ENCODE peak calls at places on chromosome X, in six cellular contexts. L is right lobe of liver, H is tibial nerve, Q is IMR-90, U is uterus, W is ovary. I is an unnamed sample.

GRCh38 chrX:108516184-108516583 is 76.5 kb downstream of the COL4A5 start:
- DNase-seq in L (no peak), H (no peak), Q (peak), U (no peak), W (no peak), I (no peak)

GRCh38 chrX:20309796-20310195 is 43.1 kb upstream of the RPS6KA3 start:
- DNase-seq in L (no peak), H (no peak), Q (peak), U (no peak), W (no peak), I (no peak)

GRCh38 chrX:106791495-106791894 is 11.0 kb upstream of the TBC1D8B start:
- DNase-seq in L (no peak), H (no peak), Q (peak), U (no peak), W (no peak), I (no peak)

GRCh38 chrX:71378752-71379151 is 12.6 kb downstream of the TAF1 start:
- DNase-seq in L (no peak), H (no peak), Q (no peak), U (no peak), W (no peak), I (no peak)

GRCh38 chrX:14641681-14642655 is 112.6 kb downstream of the GLRA2 start:
- DNase-seq in L (no peak), H (no peak), Q (no peak), U (no peak), W (no peak), I (no peak)

GRCh38 chrX:18210470-18210869 is 10.2 kb downstream of the BEND2 start:
- DNase-seq in L (no peak), H (no peak), Q (peak), U (no peak), W (no peak), I (no peak)

GRCh38 chrX:38151426-38151825 is 69.2 kb downstream of the SRPX start:
- DNase-seq in L (no peak), H (no peak), Q (peak), U (no peak), W (no peak), I (no peak)

GRCh38 chrX:129534816-129535578 is 5.1 kb upstream of the OCRL start:
- DNase-seq in L (no peak), H (no peak), Q (peak), U (no peak), W (no peak), I (peak)

GRCh38 chrX:47628980-47629379 is 750 bp downstream of the CFP start:
- DNase-seq in L (no peak), H (no peak), Q (no peak), U (no peak), W (no peak), I (no peak)

GRCh38 chrX:24482823-24483410 is 17.8 kb downstream of the PDK3 start:
- DNase-seq in L (no peak), H (no peak), Q (no peak), U (no peak), W (no peak), I (no peak)

GRCh38 chrX:45011131-45011530 is 138.1 kb downstream of the KDM6A start:
- DNase-seq in L (no peak), H (no peak), Q (peak), U (no peak), W (no peak), I (peak)

GRCh38 chrX:70694339-70695122 is 214.0 kb downstream of the TEX11 start:
- DNase-seq in L (no peak), H (no peak), Q (no peak), U (no peak), W (no peak), I (no peak)

GRCh38 chrX:27815209-27815608 is 7.4 kb downstream of the MAGEB10 start:
- DNase-seq in L (no peak), H (no peak), Q (peak), U (no peak), W (no peak), I (no peak)

GRCh38 chrX:48890296-48890925 is 7.2 kb downstream of the TIMM17B start:
- DNase-seq in L (no peak), H (no peak), Q (no peak), U (no peak), W (no peak), I (no peak)

GRCh38 chrX:11386001-11386523 is 92.8 kb downstream of the AMELX start:
- DNase-seq in L (no peak), H (no peak), Q (peak), U (peak), W (peak), I (no peak)

GRCh38 chrX:96982159-96982558 is 98.5 kb downstream of the RPA4 start:
- DNase-seq in L (no peak), H (no peak), Q (no peak), U (no peak), W (no peak), I (no peak)

GRCh38 chrX:116111934-116112595 is 58.5 kb upstream of the AGTR2 start:
- DNase-seq in L (no peak), H (no peak), Q (no peak), U (no peak), W (no peak), I (no peak)

GRCh38 chrX:86002076-86002896 is 45.1 kb downstream of the CHM start:
- DNase-seq in L (no peak), H (no peak), Q (peak), U (no peak), W (no peak), I (no peak)

DNA sequence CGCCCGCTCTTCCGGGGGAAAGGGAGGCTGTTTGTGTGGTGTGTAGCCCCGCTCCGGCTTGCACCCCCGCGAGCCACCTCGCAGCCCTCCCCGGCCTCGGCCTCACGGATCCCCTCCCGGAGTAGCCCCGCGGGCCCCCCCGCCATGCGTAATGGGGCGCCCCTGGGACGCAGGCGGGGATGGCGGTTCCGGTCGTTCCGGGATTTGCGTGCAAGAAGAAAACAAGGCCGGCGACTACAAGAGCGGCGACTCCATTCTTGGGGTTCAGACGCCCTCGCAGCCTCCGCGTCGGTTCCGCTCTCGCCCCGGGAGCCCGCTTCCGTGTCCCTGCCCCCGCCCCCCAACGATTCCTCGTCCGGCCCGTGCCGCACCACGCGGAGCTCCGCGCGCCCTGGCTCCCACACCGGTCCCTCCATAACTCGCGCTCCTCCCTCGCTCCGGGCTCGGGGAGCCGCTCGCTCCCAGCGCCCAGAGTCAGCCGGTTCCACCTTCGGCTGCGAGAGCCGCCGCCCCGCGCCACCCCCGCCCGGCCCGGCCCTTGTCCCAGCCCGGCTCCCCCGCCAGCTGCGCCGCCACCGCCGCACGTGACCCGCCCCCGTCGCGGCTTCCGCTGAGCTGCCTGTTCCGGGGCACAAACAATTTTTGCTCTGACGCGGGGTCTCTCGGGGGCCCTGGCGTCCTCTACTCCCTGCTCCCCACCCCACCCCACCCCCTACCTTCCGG is 78.7 kb upstream of the BCOR start:
- DNase-seq in L (peak), H (no peak), Q (no peak), U (peak), W (peak), I (no peak)
- TF ChIP-seq POLR2A in L (peak), H (no peak), Q (no peak), U (peak), W (peak), I (no peak)

GRCh38 chrX:154486396-154487207 is at the start of gene UBL4A:
- DNase-seq in L (peak), H (no peak), Q (peak), U (peak), W (peak), I (peak)

GRCh38 chrX:154485150-154486051 is 1.0 kb downstream of the UBL4A start:
- DNase-seq in L (no peak), H (no peak), Q (no peak), U (peak), W (peak), I (no peak)

GRCh38 chrX:154487518-154488290 is 1.3 kb upstream of the UBL4A start:
- DNase-seq in L (no peak), H (no peak), Q (no peak), U (no peak), W (peak), I (no peak)

GRCh38 chrX:154484255-154485149 is 1.9 kb downstream of the UBL4A start:
- DNase-seq in L (no peak), H (no peak), Q (no peak), U (no peak), W (peak), I (no peak)

DNA sequence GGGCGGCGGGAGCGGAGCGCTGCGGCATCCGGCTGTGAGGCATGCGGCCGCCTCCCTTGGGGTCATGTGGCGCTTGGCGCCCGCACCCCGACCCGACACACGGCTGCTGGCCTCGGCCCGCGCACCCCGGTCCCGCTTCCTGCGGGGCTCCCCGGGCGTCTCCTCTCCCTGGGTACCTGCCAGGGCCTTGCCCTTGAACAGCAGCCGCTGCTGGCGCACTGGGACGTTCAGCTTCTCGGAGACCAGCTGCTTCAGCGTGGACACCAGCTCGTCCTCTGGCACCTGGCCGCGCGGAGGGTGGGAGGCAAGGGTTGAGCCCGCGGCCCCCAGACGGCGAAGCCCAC is 391 bp downstream of the UBL4A start:
- DNase-seq in L (peak), H (peak), Q (no peak), U (no peak), W (peak), I (no peak)
- TF ChIP-seq POLR2A in L (peak), H (no peak), Q (no peak), U (no peak), W (no peak), I (no peak)

GRCh38 chrX:332496-332860 is 13.9 kb upstream of the GTPBP6 start:
- DNase-seq in L (no peak), H (no peak), Q (no peak), U (no peak), W (no peak), I (no peak)
- TF ChIP-seq POLR2A in L (no peak), H (no peak), Q (no peak), U (no peak), W (no peak), I (no peak)

GRCh38 chrX:41084044-41084359 is 1.2 kb upstream of the USP9X start:
- DNase-seq in L (no peak), H (no peak), Q (no peak), U (no peak), W (no peak), I (no peak)

GRCh38 chrX:41084360-41085104 is 713 bp upstream of the USP9X start:
- DNase-seq in L (peak), H (peak), Q (peak), U (peak), W (peak), I (peak)

GRCh38 chrX:41086627-41086932 is 1.3 kb downstream of the USP9X start:
- DNase-seq in L (no peak), H (no peak), Q (no peak), U (no peak), W (no peak), I (no peak)

GRCh38 chrX:41085883-41086626 is 810 bp downstream of the USP9X start:
- DNase-seq in L (peak), H (peak), Q (peak), U (peak), W (peak), I (no peak)

GRCh38 chrX:41085105-41085882 is at the start of gene USP9X:
- DNase-seq in L (peak), H (peak), Q (peak), U (peak), W (peak), I (peak)
- TF ChIP-seq POLR2A in L (peak), H (peak), Q (peak), U (peak), W (peak), I (peak)

GRCh38 chrX:150899191-150899757 is 806 bp upstream of the CD99L2 start:
- DNase-seq in L (peak), H (peak), Q (peak), U (peak), W (peak), I (no peak)

GRCh38 chrX:150902434-150903109 is 4.1 kb upstream of the CD99L2 start:
- DNase-seq in L (no peak), H (no peak), Q (no peak), U (no peak), W (no peak), I (no peak)

GRCh38 chrX:150897371-150898319 is 823 bp downstream of the CD99L2 start:
- DNase-seq in L (peak), H (no peak), Q (no peak), U (peak), W (no peak), I (no peak)

GRCh38 chrX:150896632-150897031 is 1.8 kb downstream of the CD99L2 start:
- DNase-seq in L (no peak), H (no peak), Q (no peak), U (no peak), W (no peak), I (no peak)

DNA sequence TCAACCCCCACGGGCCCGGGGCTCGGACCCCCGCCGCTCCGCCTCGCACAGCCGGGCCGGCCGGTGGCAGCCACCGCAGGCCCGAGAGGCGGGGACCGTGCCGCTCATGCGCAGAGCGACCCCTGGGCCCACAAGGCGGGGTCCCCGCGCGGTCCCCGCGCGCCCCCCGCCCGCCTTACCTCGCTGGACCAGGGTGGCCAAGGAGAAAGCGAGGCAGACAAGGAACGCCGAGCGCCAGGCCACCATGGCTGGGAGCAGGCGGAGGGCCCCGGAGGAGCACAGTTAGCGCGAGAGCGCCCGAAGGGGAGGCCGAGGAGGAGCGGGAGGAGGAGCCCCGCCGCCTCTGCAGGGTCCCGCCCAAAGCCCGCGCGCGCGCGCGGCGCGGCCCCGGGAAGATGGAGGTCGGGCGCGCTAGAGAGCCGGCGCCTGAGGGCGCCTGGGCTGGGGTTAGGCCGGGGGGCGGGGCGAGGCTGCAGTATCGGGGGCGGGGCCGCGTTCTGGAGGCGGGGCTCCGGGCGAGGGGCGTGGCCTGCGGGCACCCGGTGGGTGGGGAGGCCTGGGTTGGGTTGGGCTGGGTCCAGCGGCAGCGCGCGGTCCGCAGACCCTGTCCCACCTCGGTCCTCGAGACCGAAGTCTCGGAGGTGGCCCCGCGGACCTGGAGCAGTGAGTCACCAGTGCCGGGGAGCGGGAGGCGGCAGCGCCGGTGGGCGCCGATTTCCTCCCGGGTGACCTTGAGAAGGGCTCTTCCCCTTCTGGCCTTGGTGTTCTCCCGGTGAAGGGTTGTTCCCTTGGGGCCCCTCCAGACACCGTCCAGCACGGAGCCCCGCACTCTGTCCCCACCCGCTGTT is at the start of gene CD99L2:
- DNase-seq in L (peak), H (peak), Q (peak), U (peak), W (peak), I (peak)
- TF ChIP-seq POLR2A in L (peak), H (no peak), Q (peak), U (no peak), W (no peak), I (peak)

GRCh38 chrX:43654431-43655150 is 1.5 kb upstream of the MAOA start:
- DNase-seq in L (peak), H (peak), Q (peak), U (peak), W (peak), I (peak)

GRCh38 chrX:43655151-43655676 is 885 bp upstream of the MAOA start:
- DNase-seq in L (no peak), H (peak), Q (peak), U (peak), W (peak), I (no peak)

GRCh38 chrX:43661521-43662240 is 5.6 kb downstream of the MAOA start:
- DNase-seq in L (no peak), H (peak), Q (no peak), U (peak), W (peak), I (no peak)

GRCh38 chrX:43655961-43656494 is at the start of gene MAOA:
- DNase-seq in L (peak), H (peak), Q (no peak), U (peak), W (peak), I (no peak)
- TF ChIP-seq POLR2A in L (peak), H (no peak), Q (no peak), U (peak), W (peak), I (no peak)

GRCh38 chrX:12790878-12791252 is 347 bp upstream of the PRPS2 start:
- DNase-seq in L (no peak), H (no peak), Q (no peak), U (no peak), W (no peak), I (no peak)

GRCh38 chrX:12792711-12793110 is 1.5 kb downstream of the PRPS2 start:
- DNase-seq in L (no peak), H (no peak), Q (no peak), U (no peak), W (no peak), I (no peak)

GRCh38 chrX:12788645-12789044 is 2.6 kb upstream of the PRPS2 start:
- DNase-seq in L (no peak), H (no peak), Q (no peak), U (no peak), W (no peak), I (no peak)

GRCh38 chrX:12789976-12790375 is 1.2 kb upstream of the PRPS2 start:
- DNase-seq in L (no peak), H (no peak), Q (no peak), U (no peak), W (no peak), I (no peak)

GRCh38 chrX:12791253-12792228 is at the start of gene PRPS2:
- DNase-seq in L (peak), H (peak), Q (peak), U (peak), W (peak), I (peak)
- TF ChIP-seq POLR2A in L (peak), H (peak), Q (peak), U (no peak), W (peak), I (peak)